ENCODE peak calls at places on chromosomes 11 and 22, in nine cellular contexts. D is stimulated activated CD8-positive, alpha-beta memory T cell treated with anti-CD3 and anti-CD28 coated beads, Interleukin-4, amount 100 ng/mL, for 1 hour; T is choroid plexus epithelial cell; A is neural crest cell; U is adrenal gland; H is dorsolateral prefrontal cortex; P is T1000; O is stomach; Y is NCI-H69. Q is an unnamed sample.

GRCh38 chr22:35842519-35842913 is 124.8 kb downstream of the APOL5 start:
- DNase-seq in Y (peak), P (no peak), H (no peak), U (no peak), D (no peak), O (no peak), A (no peak), T (no peak), Q (no peak)

GRCh38 chr11:58497951-58498350 is 10.0 kb downstream of the OR5B21 start:
- DNase-seq in P (no peak), A (no peak), T (no peak), Y (no peak), U (no peak), D (no peak), H (no peak), O (no peak), Q (no peak)

GRCh38 chr11:125224391-125225015 is 60.0 kb downstream of the PKNOX2 start:
- DNase-seq in U (peak), P (no peak), H (no peak), D (no peak), T (peak), Y (peak), A (peak), O (peak), Q (no peak)

GRCh38 chr22:27836181-27836580 is 34.6 kb upstream of the MN1 start:
- DNase-seq in D (no peak), A (no peak), O (no peak), U (no peak), H (no peak), T (no peak), P (no peak), Y (peak), Q (no peak)

GRCh38 chr22:44184006-44184405 is 3.3 kb downstream of the PARVG start:
- DNase-seq in Y (no peak), A (no peak), P (no peak), T (peak), O (no peak), H (no peak), U (no peak), D (no peak), Q (no peak)

GRCh38 chr11:20592741-20593140 is 6.7 kb upstream of the SLC6A5 start:
- DNase-seq in U (no peak), T (no peak), H (no peak), O (no peak), D (no peak), A (no peak), Y (peak), P (no peak), Q (no peak)

GRCh38 chr11:125086633-125087296 is 23.7 kb downstream of the SLC37A2 start:
- DNase-seq in D (no peak), A (no peak), O (no peak), Y (no peak), U (no peak), P (no peak), T (no peak), H (no peak), Q (no peak)

GRCh38 chr22:44620129-44620840 is 81.7 kb upstream of the PRR5 start:
- DNase-seq in U (peak), Y (peak), H (no peak), P (no peak), O (peak), A (peak), T (peak), D (peak), Q (peak)

GRCh38 chr22:20807315-20807752 is 33.4 kb downstream of the SERPIND1 start:
- DNase-seq in U (no peak), P (peak), A (no peak), T (peak), O (no peak), H (no peak), Y (no peak), D (no peak), Q (no peak)

GRCh38 chr11:130416537-130416896 is 11.9 kb downstream of the ADAMTS8 start:
- DNase-seq in P (no peak), T (no peak), A (no peak), O (no peak), Y (no peak), D (no peak), H (no peak), U (no peak), Q (no peak)

GRCh38 chr11:5700422-5701064 is 11.0 kb downstream of the TRIM22 start:
- DNase-seq in P (no peak), H (no peak), D (no peak), Y (no peak), A (no peak), T (no peak), O (no peak), U (no peak), Q (no peak)

GRCh38 chr11:75475767-75476650 is 43.0 kb upstream of the KLHL35 start:
- DNase-seq in H (no peak), D (no peak), P (no peak), O (peak), T (peak), A (no peak), Y (peak), U (peak), Q (peak)

GRCh38 chr11:93541884-93542752 is 1.1 kb downstream of the SMCO4 start:
- DNase-seq in P (peak), U (peak), O (peak), H (no peak), D (no peak), Y (peak), A (no peak), T (peak), Q (peak)

GRCh38 chr11:36600155-36600554 is 2.1 kb upstream of the RAG2 start:
- DNase-seq in Y (no peak), A (no peak), U (no peak), T (no peak), O (no peak), P (no peak), H (no peak), D (no peak), Q (no peak)

GRCh38 chr11:1532606-1533341 is 39.3 kb downstream of the DUSP8 start:
- DNase-seq in Y (no peak), T (no peak), P (no peak), D (no peak), A (no peak), O (no peak), U (no peak), H (no peak), Q (no peak)